ENCODE peak calls at places on chromosomes 6 and 20, in five cellular contexts. K is hepatocyte, J is H1, O is IMR-90, P is GM23248. D is an unnamed sample.

GRCh38 chr6:107622269-107622668 is 132.4 kb downstream of the SOBP start:
- DNase-seq in K (no peak), J (no peak), O (no peak), P (no peak), D (no peak)

GRCh38 chr20:58344741-58345140 is 35.2 kb downstream of the RAB22A start:
- DNase-seq in K (no peak), J (no peak), O (peak; percentile 71), P (peak; percentile 73), D (no peak)

GRCh38 chr20:20890751-20891150 is 178.3 kb upstream of the RALGAPA2 start:
- DNase-seq in K (no peak), J (no peak), O (no peak), P (no peak), D (no peak)

GRCh38 chr6:26269406-26270120 is 95.4 kb upstream of the BTN3A2 start:
- DNase-seq in K (no peak), J (no peak), O (no peak), P (no peak), D (no peak)

GRCh38 chr6:168550326-168550725 is 109.3 kb downstream of the SMOC2 start:
- DNase-seq in K (no peak), J (no peak), O (no peak), P (no peak), D (no peak)

GRCh38 chr6:28868873-28869272 is 54.9 kb downstream of the TRIM27 start:
- DNase-seq in K (no peak), J (no peak), O (no peak), P (no peak), D (no peak)

GRCh38 chr20:63955281-63955845 is 853 bp downstream of the UCKL1 start:
- DNase-seq in K (peak; percentile 69), J (peak; percentile 68), O (no peak), P (peak; percentile 69), D (peak; percentile 56)

GRCh38 chr6:80003841-80004198 is 629 bp upstream of the TTK start:
- DNase-seq in K (no peak), J (peak; percentile 55), O (no peak), P (no peak), D (peak; percentile 85)

GRCh38 chr6:116369540-116370327 is 1.0 kb upstream of the DSE start:
- DNase-seq in K (no peak), J (no peak), O (no peak), P (no peak), D (no peak)

GRCh38 chr6:117771403-117771802 is 96.1 kb downstream of the NUS1 start:
- DNase-seq in K (no peak), J (no peak), O (no peak), P (no peak), D (no peak)

GRCh38 chr6:117781550-117781949 is 106.3 kb downstream of the NUS1 start:
- DNase-seq in K (no peak), J (no peak), O (no peak), P (no peak), D (no peak)

GRCh38 chr6:117776441-117776840 is 101.2 kb downstream of the NUS1 start:
- DNase-seq in K (no peak), J (no peak), O (peak; percentile 1), P (peak; percentile 31), D (no peak)
- H2AFZ ChIP-seq in K (no peak overlapping the region), J (peak overlapping the region; percentile 85), O (no peak overlapping the region), P (no peak overlapping the region), D (no peak overlapping the region)

GRCh38 chr6:47509937-47510336 is 32.3 kb downstream of the CD2AP start:
- DNase-seq in K (no peak), J (no peak), O (no peak), P (no peak), D (no peak)
- H3K9me3 ChIP-seq in K (peaks cover 16% of the 10 kb centered on the region), J (peaks cover 10% of the 10 kb centered on the region), O (no peaks in the 10 kb centered on the region), P (no peaks in the 10 kb centered on the region), D (peaks cover 26% of the 10 kb centered on the region)

GRCh38 chr6:139747154-139747553 is 372.7 kb upstream of the CITED2 start:
- DNase-seq in K (no peak), J (no peak), O (no peak), P (no peak), D (no peak)
- H2AFZ ChIP-seq in K (no peak overlapping the region), J (no peak overlapping the region), O (peak overlapping the region; percentile 54), P (no peak overlapping the region), D (no peak overlapping the region)

DNA sequence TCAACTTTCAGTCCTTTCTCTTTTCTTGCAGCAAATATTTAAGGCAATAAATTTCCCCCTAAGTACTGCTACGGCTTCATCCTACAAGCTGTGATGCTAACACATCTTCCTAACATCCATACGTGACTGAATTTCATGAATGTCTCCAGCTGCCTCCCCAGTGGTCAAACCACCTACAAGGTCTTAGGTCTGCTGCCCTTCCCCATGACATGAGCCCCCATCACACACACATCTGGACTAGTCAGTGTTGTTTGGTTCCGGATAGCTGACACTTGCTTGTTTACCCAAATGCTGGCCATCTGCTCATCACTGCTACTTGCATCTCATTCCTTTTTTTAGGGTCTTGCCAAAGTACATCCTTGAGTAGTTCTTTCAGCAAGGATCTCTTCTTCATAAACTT is 14.6 kb downstream of the RRBP1 start:
- DNase-seq in K (no peak), J (no peak), O (no peak), P (no peak), D (no peak)
- H3K9me3 ChIP-seq in K (no peaks in the 10 kb centered on the region), J (no peaks in the 10 kb centered on the region), O (no peaks in the 10 kb centered on the region), P (no peaks in the 10 kb centered on the region), D (no peaks in the 10 kb centered on the region)

DNA sequence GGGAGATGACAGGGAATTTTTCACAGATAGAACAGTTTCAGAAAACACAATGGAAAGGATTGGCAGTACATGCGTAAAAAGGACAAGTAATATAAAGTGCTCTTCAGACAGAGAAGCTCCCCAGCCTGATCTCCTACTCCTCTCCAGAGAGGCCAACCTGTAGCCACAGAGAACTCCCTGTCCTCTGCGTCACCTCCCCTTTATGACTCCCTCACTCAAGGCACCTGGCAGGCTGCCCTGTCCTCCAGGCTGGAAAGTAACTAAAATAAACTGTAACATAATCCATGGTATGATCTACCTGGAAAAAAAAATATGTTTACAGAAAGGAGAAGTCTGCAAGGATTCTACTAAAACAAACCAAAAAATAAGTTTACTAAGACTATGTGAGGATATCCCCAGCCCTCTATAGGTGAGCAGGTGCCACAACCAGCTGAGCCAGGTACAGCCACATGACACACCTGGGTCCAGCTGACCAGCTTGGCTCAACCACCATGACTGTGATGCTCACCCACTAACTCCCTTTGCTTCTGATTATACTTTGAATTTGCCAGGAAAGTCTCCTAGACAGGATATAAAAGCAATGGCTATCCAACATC is 29.2 kb downstream of the MBOAT1 start:
- DNase-seq in K (peak; percentile 68), J (no peak), O (peak; percentile 18), P (peak; percentile 42), D (no peak)
- H2AFZ ChIP-seq in K (no peak overlapping the region), J (no peak overlapping the region), O (no peak overlapping the region), P (no peak overlapping the region), D (no peak overlapping the region)

GRCh38 chr6:21847712-21848111 is 254.2 kb downstream of the SOX4 start:
- DNase-seq in K (no peak), J (no peak), O (no peak), P (no peak), D (no peak)
- H3K9me3 ChIP-seq in K (no peaks in the 10 kb centered on the region), J (no peaks in the 10 kb centered on the region), O (no peaks in the 10 kb centered on the region), P (no peaks in the 10 kb centered on the region), D (no peaks in the 10 kb centered on the region)

DNA sequence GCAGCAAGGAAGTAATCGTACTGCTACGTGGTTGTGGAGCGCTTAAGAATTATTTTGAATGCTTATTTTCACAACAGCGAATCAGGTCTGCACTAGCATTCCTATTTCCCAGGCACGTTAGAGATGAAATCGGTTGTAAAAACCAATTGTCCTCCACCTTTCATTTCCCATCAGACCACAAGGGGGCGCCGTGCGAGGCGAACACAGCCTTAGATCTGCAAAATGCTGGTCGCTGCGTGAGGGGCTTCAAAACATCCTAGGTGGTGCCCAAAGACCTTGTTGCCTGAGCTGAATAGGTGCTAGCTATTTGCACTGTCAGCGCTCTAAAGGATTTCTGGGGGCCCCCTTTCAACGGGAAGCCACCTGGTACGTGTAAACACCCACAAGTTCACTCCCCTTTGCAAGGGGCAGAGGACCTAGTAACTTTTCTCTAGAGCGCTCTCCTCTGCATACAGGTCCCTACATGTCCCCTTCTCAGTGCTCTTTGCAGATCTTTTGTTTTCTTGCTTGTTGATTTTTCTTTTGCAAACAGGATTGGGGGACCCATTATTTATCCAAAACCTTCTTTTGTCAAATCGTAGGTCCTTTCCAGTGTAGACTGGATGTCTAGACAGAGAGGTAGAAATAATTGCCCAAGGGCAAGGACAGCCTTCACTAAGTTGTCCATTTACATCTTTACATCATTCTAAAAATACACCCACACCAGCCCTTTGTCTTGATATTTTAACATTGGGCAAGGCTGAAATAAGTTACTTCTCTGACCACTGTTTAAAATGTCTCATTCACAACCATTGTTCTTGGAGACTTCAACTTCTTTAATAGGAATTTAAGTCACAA is 59.7 kb downstream of the NEDD9 start:
- DNase-seq in K (peak; percentile 63), J (peak; percentile 95), O (peak; percentile 27), P (peak; percentile 50), D (peak; percentile 74)
- H2AFZ ChIP-seq in K (no peak overlapping the region), J (peak overlapping the region; percentile 93), O (peak overlapping the region; percentile 56), P (no peak overlapping the region), D (peak overlapping the region; percentile 1)

D was measured in DND-41.